ENCODE peak calls at places on chromosome 5, in five cellular contexts. One of them, this sample, is unnamed.

GRCh38 chr5:150573867-150574817 is 66.2 kb downstream of the NDST1 start:
- DNase-seq in DMS153: no peak
- DNase-seq in activated T-cell treated with anti-CD3 and anti-CD28 coated beads, Interleukin-2, amount 50 U/mL, for 4 hours: no peak
- DNase-seq in fibroblast of lung: peak; percentile 33
- DNase-seq in activated CD8-positive, alpha-beta memory T cell treated with anti-CD3 and anti-CD28 coated beads for 48 hours: no peak
- DNase-seq in this sample: no peak

GRCh38 chr5:72394688-72395087 is 74.5 kb downstream of the PTCD2 start:
- DNase-seq in fibroblast of lung: peak; percentile 10
- DNase-seq in activated T-cell treated with anti-CD3 and anti-CD28 coated beads, Interleukin-2, amount 50 U/mL, for 4 hours: no peak
- DNase-seq in DMS153: no peak
- DNase-seq in activated CD8-positive, alpha-beta memory T cell treated with anti-CD3 and anti-CD28 coated beads for 48 hours: no peak
- DNase-seq in this sample: no peak

GRCh38 chr5:141753971-141754713 is 72.1 kb upstream of the ARAP3 start:
- DNase-seq in fibroblast of lung: peak; percentile 30
- DNase-seq in activated T-cell treated with anti-CD3 and anti-CD28 coated beads, Interleukin-2, amount 50 U/mL, for 4 hours: no peak
- DNase-seq in activated CD8-positive, alpha-beta memory T cell treated with anti-CD3 and anti-CD28 coated beads for 48 hours: no peak
- DNase-seq in DMS153: no peak
- DNase-seq in this sample: no peak

GRCh38 chr5:35709688-35710087 is 92.0 kb downstream of the SPEF2 start:
- DNase-seq in fibroblast of lung: no peak
- DNase-seq in DMS153: no peak
- DNase-seq in activated T-cell treated with anti-CD3 and anti-CD28 coated beads, Interleukin-2, amount 50 U/mL, for 4 hours: no peak
- DNase-seq in activated CD8-positive, alpha-beta memory T cell treated with anti-CD3 and anti-CD28 coated beads for 48 hours: no peak
- DNase-seq in this sample: no peak

GRCh38 chr5:88736494-88736893 is 146.5 kb downstream of the MEF2C start:
- DNase-seq in activated CD8-positive, alpha-beta memory T cell treated with anti-CD3 and anti-CD28 coated beads for 48 hours: no peak
- DNase-seq in DMS153: no peak
- DNase-seq in activated T-cell treated with anti-CD3 and anti-CD28 coated beads, Interleukin-2, amount 50 U/mL, for 4 hours: no peak
- DNase-seq in fibroblast of lung: no peak
- DNase-seq in this sample: no peak

GRCh38 chr5:145946112-145946861 is 9.9 kb downstream of the SH3RF2 start:
- DNase-seq in activated T-cell treated with anti-CD3 and anti-CD28 coated beads, Interleukin-2, amount 50 U/mL, for 4 hours: no peak
- DNase-seq in DMS153: no peak
- DNase-seq in fibroblast of lung: peak; percentile 98
- DNase-seq in activated CD8-positive, alpha-beta memory T cell treated with anti-CD3 and anti-CD28 coated beads for 48 hours: no peak
- DNase-seq in this sample: no peak

GRCh38 chr5:54148062-54148461 is 162.3 kb downstream of the ARL15 start:
- DNase-seq in DMS153: no peak
- DNase-seq in fibroblast of lung: no peak
- DNase-seq in activated CD8-positive, alpha-beta memory T cell treated with anti-CD3 and anti-CD28 coated beads for 48 hours: no peak
- DNase-seq in activated T-cell treated with anti-CD3 and anti-CD28 coated beads, Interleukin-2, amount 50 U/mL, for 4 hours: no peak
- DNase-seq in this sample: no peak

GRCh38 chr5:72452515-72453259 is 54.5 kb downstream of the ZNF366 start:
- DNase-seq in activated T-cell treated with anti-CD3 and anti-CD28 coated beads, Interleukin-2, amount 50 U/mL, for 4 hours: no peak
- DNase-seq in DMS153: no peak
- DNase-seq in activated CD8-positive, alpha-beta memory T cell treated with anti-CD3 and anti-CD28 coated beads for 48 hours: no peak
- DNase-seq in fibroblast of lung: peak; percentile 82
- DNase-seq in this sample: no peak

GRCh38 chr5:97102010-97102470 is 40.4 kb downstream of the LIX1 start:
- DNase-seq in activated T-cell treated with anti-CD3 and anti-CD28 coated beads, Interleukin-2, amount 50 U/mL, for 4 hours: no peak
- DNase-seq in DMS153: no peak
- DNase-seq in activated CD8-positive, alpha-beta memory T cell treated with anti-CD3 and anti-CD28 coated beads for 48 hours: no peak
- DNase-seq in fibroblast of lung: no peak
- DNase-seq in this sample: no peak

GRCh38 chr5:136066705-136067271 is 38.0 kb downstream of the TGFBI start:
- DNase-seq in activated T-cell treated with anti-CD3 and anti-CD28 coated beads, Interleukin-2, amount 50 U/mL, for 4 hours: no peak
- DNase-seq in DMS153: no peak
- DNase-seq in fibroblast of lung: peak; percentile 76
- DNase-seq in activated CD8-positive, alpha-beta memory T cell treated with anti-CD3 and anti-CD28 coated beads for 48 hours: no peak
- DNase-seq in this sample: no peak

GRCh38 chr5:40150896-40151295 is 528.8 kb upstream of the PTGER4 start:
- DNase-seq in activated T-cell treated with anti-CD3 and anti-CD28 coated beads, Interleukin-2, amount 50 U/mL, for 4 hours: no peak
- DNase-seq in DMS153: no peak
- DNase-seq in fibroblast of lung: no peak
- DNase-seq in activated CD8-positive, alpha-beta memory T cell treated with anti-CD3 and anti-CD28 coated beads for 48 hours: no peak
- DNase-seq in this sample: no peak

GRCh38 chr5:157159209-157159751 is 6.8 kb downstream of the GARIN3 start:
- DNase-seq in DMS153: no peak
- DNase-seq in activated CD8-positive, alpha-beta memory T cell treated with anti-CD3 and anti-CD28 coated beads for 48 hours: no peak
- DNase-seq in activated T-cell treated with anti-CD3 and anti-CD28 coated beads, Interleukin-2, amount 50 U/mL, for 4 hours: no peak
- DNase-seq in fibroblast of lung: no peak
- DNase-seq in this sample: no peak

GRCh38 chr5:30498972-30499371 is 694.5 kb upstream of the CDH6 start:
- DNase-seq in DMS153: no peak
- DNase-seq in activated T-cell treated with anti-CD3 and anti-CD28 coated beads, Interleukin-2, amount 50 U/mL, for 4 hours: no peak
- DNase-seq in activated CD8-positive, alpha-beta memory T cell treated with anti-CD3 and anti-CD28 coated beads for 48 hours: no peak
- DNase-seq in fibroblast of lung: no peak
- DNase-seq in this sample: no peak

GRCh38 chr5:72151169-72151568 is 43.9 kb downstream of the MAP1B start:
- DNase-seq in activated CD8-positive, alpha-beta memory T cell treated with anti-CD3 and anti-CD28 coated beads for 48 hours: no peak
- DNase-seq in DMS153: no peak
- DNase-seq in activated T-cell treated with anti-CD3 and anti-CD28 coated beads, Interleukin-2, amount 50 U/mL, for 4 hours: no peak
- DNase-seq in fibroblast of lung: no peak
- DNase-seq in this sample: no peak

GRCh38 chr5:106269252-106269843 is 1401.4 kb downstream of the EFNA5 start:
- DNase-seq in activated T-cell treated with anti-CD3 and anti-CD28 coated beads, Interleukin-2, amount 50 U/mL, for 4 hours: no peak
- DNase-seq in DMS153: no peak
- DNase-seq in fibroblast of lung: peak; percentile 36
- DNase-seq in activated CD8-positive, alpha-beta memory T cell treated with anti-CD3 and anti-CD28 coated beads for 48 hours: no peak
- DNase-seq in this sample: no peak

GRCh38 chr5:91272858-91273257 is 110.3 kb downstream of the ARRDC3 start:
- DNase-seq in fibroblast of lung: peak; percentile 75
- DNase-seq in activated CD8-positive, alpha-beta memory T cell treated with anti-CD3 and anti-CD28 coated beads for 48 hours: no peak
- DNase-seq in activated T-cell treated with anti-CD3 and anti-CD28 coated beads, Interleukin-2, amount 50 U/mL, for 4 hours: no peak
- DNase-seq in DMS153: no peak
- DNase-seq in this sample: no peak

GRCh38 chr5:113050606-113051391 is 74.2 kb downstream of the DCP2 start:
- DNase-seq in activated CD8-positive, alpha-beta memory T cell treated with anti-CD3 and anti-CD28 coated beads for 48 hours: no peak
- DNase-seq in DMS153: no peak
- DNase-seq in fibroblast of lung: peak; percentile 87
- DNase-seq in activated T-cell treated with anti-CD3 and anti-CD28 coated beads, Interleukin-2, amount 50 U/mL, for 4 hours: no peak
- DNase-seq in this sample: no peak